ENCODE peak calls at places on chromosomes 13 and 19, in seven cellular contexts. One of them, this sample, is unnamed. For H3K36me3, the result is how much of the 10 kb centered on the place peaks cover.

GRCh38 chr13:34942732-34943674 is 933 bp downstream of the NBEA start:
- DNase-seq in Peyer's patch: peak
- DNase-seq in tibial nerve: no peak
- DNase-seq in CD8-positive, alpha-beta memory T cell: no peak
- DNase-seq in neuronal stem cell: peak
- DNase-seq in left ventricle myocardium inferior: peak
- DNase-seq in colonic mucosa: peak
- DNase-seq in this sample: no peak

GRCh38 chr13:106210327-106210726 is 325.1 kb downstream of the EFNB2 start:
- DNase-seq in Peyer's patch: no peak
- DNase-seq in tibial nerve: no peak
- DNase-seq in CD8-positive, alpha-beta memory T cell: no peak
- DNase-seq in neuronal stem cell: no peak
- DNase-seq in left ventricle myocardium inferior: no peak
- DNase-seq in colonic mucosa: no peak
- DNase-seq in this sample: no peak

GRCh38 chr19:571127-571974 is 1.0 kb upstream of the BSG start:
- DNase-seq in Peyer's patch: peak
- DNase-seq in tibial nerve: no peak
- DNase-seq in CD8-positive, alpha-beta memory T cell: peak
- DNase-seq in neuronal stem cell: peak
- DNase-seq in left ventricle myocardium inferior: no peak
- DNase-seq in colonic mucosa: peak
- DNase-seq in this sample: peak

GRCh38 chr13:79880820-79881219 is 399.9 kb downstream of the NDFIP2 start:
- DNase-seq in Peyer's patch: no peak
- DNase-seq in tibial nerve: no peak
- DNase-seq in CD8-positive, alpha-beta memory T cell: no peak
- DNase-seq in neuronal stem cell: no peak
- DNase-seq in left ventricle myocardium inferior: no peak
- DNase-seq in colonic mucosa: no peak
- DNase-seq in this sample: no peak

GRCh38 chr13:110628477-110628793 is 13.1 kb downstream of the NAXD start:
- DNase-seq in Peyer's patch: no peak
- DNase-seq in tibial nerve: no peak
- DNase-seq in CD8-positive, alpha-beta memory T cell: no peak
- DNase-seq in neuronal stem cell: no peak
- DNase-seq in left ventricle myocardium inferior: no peak
- DNase-seq in colonic mucosa: no peak
- DNase-seq in this sample: no peak

GRCh38 chr19:2391118-2391725 is 31.2 kb downstream of the TMPRSS9 start:
- DNase-seq in Peyer's patch: peak
- DNase-seq in tibial nerve: peak
- DNase-seq in CD8-positive, alpha-beta memory T cell: peak
- DNase-seq in neuronal stem cell: peak
- DNase-seq in left ventricle myocardium inferior: no peak
- DNase-seq in colonic mucosa: peak
- DNase-seq in this sample: peak

GRCh38 chr19:1084024-1084868 is 10.9 kb downstream of the POLR2E start:
- DNase-seq in Peyer's patch: no peak
- DNase-seq in tibial nerve: no peak
- DNase-seq in CD8-positive, alpha-beta memory T cell: no peak
- DNase-seq in neuronal stem cell: no peak
- DNase-seq in left ventricle myocardium inferior: no peak
- DNase-seq in colonic mucosa: no peak
- DNase-seq in this sample: no peak

GRCh38 chr19:30092721-30093569 is 150.9 kb downstream of the URI1 start:
- DNase-seq in Peyer's patch: no peak
- DNase-seq in tibial nerve: no peak
- DNase-seq in CD8-positive, alpha-beta memory T cell: no peak
- DNase-seq in neuronal stem cell: no peak
- DNase-seq in left ventricle myocardium inferior: no peak
- DNase-seq in colonic mucosa: peak
- DNase-seq in this sample: no peak

GRCh38 chr19:35136977-35137702 is 1.5 kb upstream of the FXYD1 start:
- DNase-seq in Peyer's patch: no peak
- DNase-seq in tibial nerve: no peak
- DNase-seq in CD8-positive, alpha-beta memory T cell: no peak
- DNase-seq in neuronal stem cell: no peak
- DNase-seq in left ventricle myocardium inferior: no peak
- DNase-seq in colonic mucosa: peak
- DNase-seq in this sample: no peak

GRCh38 chr19:595326-596262 is 5.9 kb downstream of the HCN2 start:
- DNase-seq in Peyer's patch: no peak
- DNase-seq in tibial nerve: no peak
- DNase-seq in CD8-positive, alpha-beta memory T cell: no peak
- DNase-seq in neuronal stem cell: no peak
- DNase-seq in left ventricle myocardium inferior: no peak
- DNase-seq in colonic mucosa: no peak
- DNase-seq in this sample: no peak

GRCh38 chr19:11678504-11678903 is 60.2 kb downstream of the ZNF823 start:
- DNase-seq in Peyer's patch: no peak
- DNase-seq in tibial nerve: no peak
- DNase-seq in CD8-positive, alpha-beta memory T cell: no peak
- DNase-seq in neuronal stem cell: no peak
- DNase-seq in left ventricle myocardium inferior: no peak
- DNase-seq in colonic mucosa: no peak
- DNase-seq in this sample: no peak

GRCh38 chr19:58538257-58539168 is 5.4 kb upstream of the TRIM28 start:
- DNase-seq in Peyer's patch: no peak
- DNase-seq in tibial nerve: no peak
- DNase-seq in CD8-positive, alpha-beta memory T cell: no peak
- DNase-seq in neuronal stem cell: peak
- DNase-seq in left ventricle myocardium inferior: peak
- DNase-seq in colonic mucosa: peak
- DNase-seq in this sample: peak

GRCh38 chr13:106762711-106763110 is 194.8 kb upstream of the ARGLU1 start:
- DNase-seq in Peyer's patch: no peak
- DNase-seq in tibial nerve: no peak
- DNase-seq in CD8-positive, alpha-beta memory T cell: no peak
- DNase-seq in neuronal stem cell: no peak
- DNase-seq in left ventricle myocardium inferior: no peak
- DNase-seq in colonic mucosa: no peak
- DNase-seq in this sample: no peak

GRCh38 chr13:90997951-90998350 is 349.5 kb upstream of the MIR17HG start:
- DNase-seq in Peyer's patch: no peak
- DNase-seq in tibial nerve: no peak
- DNase-seq in CD8-positive, alpha-beta memory T cell: no peak
- DNase-seq in neuronal stem cell: no peak
- DNase-seq in left ventricle myocardium inferior: no peak
- DNase-seq in colonic mucosa: no peak
- DNase-seq in this sample: no peak
- H3K4me3 ChIP-seq in Peyer's patch: no peak
- H3K4me3 ChIP-seq in tibial nerve: no peak
- H3K4me3 ChIP-seq in CD8-positive, alpha-beta memory T cell: no peak
- H3K4me3 ChIP-seq in neuronal stem cell: no peak
- H3K4me3 ChIP-seq in left ventricle myocardium inferior: no peak
- H3K4me3 ChIP-seq in colonic mucosa: no peak
- H3K4me3 ChIP-seq in this sample: no peak

GRCh38 chr13:98224557-98224956 is 47.5 kb upstream of the RNF113B start:
- DNase-seq in Peyer's patch: no peak
- DNase-seq in tibial nerve: no peak
- DNase-seq in CD8-positive, alpha-beta memory T cell: no peak
- DNase-seq in neuronal stem cell: no peak
- DNase-seq in left ventricle myocardium inferior: no peak
- DNase-seq in colonic mucosa: no peak
- DNase-seq in this sample: no peak

GRCh38 chr13:98222081-98222554 is 45.0 kb upstream of the RNF113B start:
- DNase-seq in Peyer's patch: no peak
- DNase-seq in tibial nerve: no peak
- DNase-seq in CD8-positive, alpha-beta memory T cell: no peak
- DNase-seq in neuronal stem cell: no peak
- DNase-seq in left ventricle myocardium inferior: no peak
- DNase-seq in colonic mucosa: peak
- DNase-seq in this sample: no peak

GRCh38 chr13:98225036-98225940 is 48.2 kb upstream of the RNF113B start:
- DNase-seq in Peyer's patch: no peak
- DNase-seq in tibial nerve: no peak
- DNase-seq in CD8-positive, alpha-beta memory T cell: no peak
- DNase-seq in neuronal stem cell: no peak
- DNase-seq in left ventricle myocardium inferior: no peak
- DNase-seq in colonic mucosa: no peak
- DNase-seq in this sample: no peak

GRCh38 chr13:98222816-98223215 is 45.7 kb upstream of the RNF113B start:
- DNase-seq in Peyer's patch: no peak
- DNase-seq in tibial nerve: no peak
- DNase-seq in CD8-positive, alpha-beta memory T cell: no peak
- DNase-seq in neuronal stem cell: no peak
- DNase-seq in left ventricle myocardium inferior: no peak
- DNase-seq in colonic mucosa: no peak
- DNase-seq in this sample: no peak

GRCh38 chr13:98223741-98224140 is 46.7 kb upstream of the RNF113B start:
- DNase-seq in Peyer's patch: no peak
- DNase-seq in tibial nerve: no peak
- DNase-seq in CD8-positive, alpha-beta memory T cell: no peak
- DNase-seq in neuronal stem cell: no peak
- DNase-seq in left ventricle myocardium inferior: no peak
- DNase-seq in colonic mucosa: no peak
- DNase-seq in this sample: no peak
- H3K27ac ChIP-seq in Peyer's patch: no peak
- H3K27ac ChIP-seq in tibial nerve: no peak
- H3K27ac ChIP-seq in CD8-positive, alpha-beta memory T cell: no peak
- H3K27ac ChIP-seq in neuronal stem cell: no peak
- H3K27ac ChIP-seq in left ventricle myocardium inferior: no peak
- H3K27ac ChIP-seq in colonic mucosa: no peak
- H3K27ac ChIP-seq in this sample: no peak

DNA sequence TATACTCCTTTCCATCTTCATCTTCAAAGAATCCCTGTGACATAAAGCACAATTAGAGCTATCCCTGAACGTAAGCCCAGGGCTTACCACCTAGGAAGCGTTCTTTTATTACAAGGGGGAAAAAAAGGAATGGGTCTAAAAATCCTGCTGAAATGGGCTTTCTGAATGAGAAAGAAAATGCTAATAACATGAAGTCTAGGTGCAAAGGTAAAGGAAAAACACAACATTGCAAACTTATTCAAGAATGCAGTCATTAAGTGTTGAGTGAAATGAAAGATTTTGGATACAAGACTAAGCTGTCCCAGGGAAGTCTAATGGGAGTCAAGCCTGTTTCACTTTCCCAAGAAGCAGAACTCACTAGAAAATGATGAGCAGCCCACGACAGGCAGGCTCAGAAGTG is 55.3 kb upstream of the SLC15A1 start:
- DNase-seq in Peyer's patch: no peak
- DNase-seq in tibial nerve: no peak
- DNase-seq in CD8-positive, alpha-beta memory T cell: no peak
- DNase-seq in neuronal stem cell: no peak
- DNase-seq in left ventricle myocardium inferior: no peak
- DNase-seq in colonic mucosa: no peak
- DNase-seq in this sample: no peak
- H3K36me3 ChIP-seq in Peyer's patch: under half
- H3K36me3 ChIP-seq in tibial nerve: under half
- H3K36me3 ChIP-seq in CD8-positive, alpha-beta memory T cell: under half
- H3K36me3 ChIP-seq in neuronal stem cell: under half
- H3K36me3 ChIP-seq in left ventricle myocardium inferior: half or more
- H3K36me3 ChIP-seq in colonic mucosa: under half
- H3K36me3 ChIP-seq in this sample: half or more

DNA sequence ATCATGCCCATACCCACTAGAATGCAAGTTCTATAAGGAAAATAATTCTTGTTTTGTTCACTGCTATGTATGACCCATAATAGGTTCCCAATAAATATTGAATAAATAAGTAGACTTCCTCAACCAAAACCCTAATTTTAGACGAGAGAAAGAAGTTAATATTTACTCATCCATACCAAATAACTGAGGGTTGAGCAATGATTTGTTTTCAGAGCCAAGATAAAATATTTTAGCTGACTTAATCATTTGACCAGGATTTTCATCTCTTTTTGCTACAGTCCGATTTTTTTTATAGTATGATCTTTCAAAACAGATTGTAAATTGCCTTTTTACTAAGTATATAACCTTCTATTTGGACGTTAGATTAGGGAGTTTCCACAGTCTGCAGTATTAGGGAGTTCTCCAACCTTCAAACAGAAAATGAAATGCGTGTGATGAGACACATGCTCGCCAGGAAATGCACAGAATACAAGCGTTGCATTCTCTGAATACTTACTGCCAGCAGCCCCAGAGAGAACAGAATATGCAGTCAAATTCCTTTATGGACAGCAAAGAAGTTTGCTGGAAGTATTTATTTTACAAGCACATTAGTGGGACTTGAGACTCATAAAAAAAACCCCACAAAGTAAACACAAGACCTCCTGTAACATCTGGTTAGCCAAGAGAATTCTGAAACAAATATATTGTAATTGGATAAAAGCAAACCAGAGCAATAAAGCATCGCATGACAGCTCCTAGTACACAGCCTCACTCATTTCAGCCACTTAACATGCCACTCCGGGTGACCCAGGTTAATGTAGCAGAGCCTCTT is 230.0 kb downstream of the MYO16 start:
- DNase-seq in Peyer's patch: no peak
- DNase-seq in tibial nerve: no peak
- DNase-seq in CD8-positive, alpha-beta memory T cell: no peak
- DNase-seq in neuronal stem cell: no peak
- DNase-seq in left ventricle myocardium inferior: no peak
- DNase-seq in colonic mucosa: no peak
- DNase-seq in this sample: no peak
- H3K4me3 ChIP-seq in Peyer's patch: no peak
- H3K4me3 ChIP-seq in tibial nerve: no peak
- H3K4me3 ChIP-seq in CD8-positive, alpha-beta memory T cell: no peak
- H3K4me3 ChIP-seq in neuronal stem cell: no peak
- H3K4me3 ChIP-seq in left ventricle myocardium inferior: no peak
- H3K4me3 ChIP-seq in colonic mucosa: no peak
- H3K4me3 ChIP-seq in this sample: no peak

GRCh38 chr13:29810145-29810742 is 40.2 kb downstream of the UBL3 start:
- DNase-seq in Peyer's patch: no peak
- DNase-seq in tibial nerve: no peak
- DNase-seq in CD8-positive, alpha-beta memory T cell: no peak
- DNase-seq in neuronal stem cell: no peak
- DNase-seq in left ventricle myocardium inferior: no peak
- DNase-seq in colonic mucosa: no peak
- DNase-seq in this sample: no peak
- H3K27ac ChIP-seq in Peyer's patch: no peak
- H3K27ac ChIP-seq in tibial nerve: no peak
- H3K27ac ChIP-seq in CD8-positive, alpha-beta memory T cell: no peak
- H3K27ac ChIP-seq in neuronal stem cell: no peak
- H3K27ac ChIP-seq in left ventricle myocardium inferior: no peak
- H3K27ac ChIP-seq in colonic mucosa: no peak
- H3K27ac ChIP-seq in this sample: no peak

GRCh38 chr13:95288899-95289500 is 12.3 kb downstream of the ABCC4 start:
- DNase-seq in Peyer's patch: no peak
- DNase-seq in tibial nerve: no peak
- DNase-seq in CD8-positive, alpha-beta memory T cell: no peak
- DNase-seq in neuronal stem cell: no peak
- DNase-seq in left ventricle myocardium inferior: no peak
- DNase-seq in colonic mucosa: no peak
- DNase-seq in this sample: no peak
- H3K36me3 ChIP-seq in Peyer's patch: under half
- H3K36me3 ChIP-seq in tibial nerve: under half
- H3K36me3 ChIP-seq in CD8-positive, alpha-beta memory T cell: under half
- H3K36me3 ChIP-seq in neuronal stem cell: under half
- H3K36me3 ChIP-seq in left ventricle myocardium inferior: under half
- H3K36me3 ChIP-seq in colonic mucosa: under half
- H3K36me3 ChIP-seq in this sample: under half

GRCh38 chr19:50427997-50428425 is 4.7 kb upstream of the MYBPC2 start:
- DNase-seq in Peyer's patch: peak
- DNase-seq in tibial nerve: peak
- DNase-seq in CD8-positive, alpha-beta memory T cell: no peak
- DNase-seq in neuronal stem cell: no peak
- DNase-seq in left ventricle myocardium inferior: peak
- DNase-seq in colonic mucosa: peak
- DNase-seq in this sample: peak
- H3K4me3 ChIP-seq in Peyer's patch: peak
- H3K4me3 ChIP-seq in tibial nerve: peak
- H3K4me3 ChIP-seq in CD8-positive, alpha-beta memory T cell: peak
- H3K4me3 ChIP-seq in neuronal stem cell: no peak
- H3K4me3 ChIP-seq in left ventricle myocardium inferior: peak
- H3K4me3 ChIP-seq in colonic mucosa: peak
- H3K4me3 ChIP-seq in this sample: no peak